ENCODE peak calls at places on chromosome 17, in ten cellular contexts. J, T, Y, R, Q, O, S, K, W and N are unnamed samples. For H3K4me1, the result is how much of the 10 kb centered on the place peaks cover.

GRCh38 chr17:21532763-21533385 is 156.7 kb downstream of the KCNJ12 start:
- DNase-seq in J (no peak), T (no peak), Y (no peak), R (no peak), Q (no peak), O (no peak), S (no peak), K (no peak), W (no peak), N (no peak)

GRCh38 chr17:75499313-75500022 is 15.9 kb downstream of the CASKIN2 start:
- DNase-seq in J (peak), T (peak), Y (no peak), R (peak), Q (no peak), O (no peak), S (no peak), K (no peak), W (no peak), N (no peak)

GRCh38 chr17:32907583-32907982 is 20.4 kb upstream of the TMEM98 start:
- DNase-seq in J (no peak), T (no peak), Y (no peak), R (no peak), Q (peak), O (no peak), S (peak), K (no peak), W (no peak), N (peak)

GRCh38 chr17:21218101-21218500 is 4.1 kb upstream of the TMEM11 start:
- DNase-seq in J (no peak), T (no peak), Y (no peak), R (no peak), Q (no peak), O (no peak), S (no peak), K (no peak), W (no peak), N (no peak)

GRCh38 chr17:30378191-30378796 is 433 bp upstream of the CPD start:
- DNase-seq in J (peak), T (no peak), Y (peak), R (peak), Q (peak), O (no peak), S (peak), K (no peak), W (peak), N (no peak)

GRCh38 chr17:19867654-19868395 is at the start of gene ULK2:
- DNase-seq in J (peak), T (peak), Y (peak), R (peak), Q (peak), O (no peak), S (peak), K (no peak), W (peak), N (peak)

GRCh38 chr17:38681096-38681495 is 6.3 kb upstream of the EPOP start:
- DNase-seq in J (no peak), T (no peak), Y (no peak), R (no peak), Q (no peak), O (no peak), S (no peak), K (no peak), W (no peak), N (no peak)

GRCh38 chr17:43135454-43135819 is 10.3 kb upstream of the BRCA1 start:
- DNase-seq in J (no peak), T (no peak), Y (no peak), R (no peak), Q (no peak), O (no peak), S (no peak), K (no peak), W (no peak), N (no peak)

GRCh38 chr17:10368561-10368960 is 4.2 kb downstream of the MYH13 start:
- DNase-seq in J (no peak), T (no peak), Y (no peak), R (no peak), Q (no peak), O (no peak), S (no peak), K (no peak), W (no peak), N (no peak)

GRCh38 chr17:67421869-67422273 is 44.8 kb downstream of the PITPNC1 start:
- DNase-seq in J (no peak), T (no peak), Y (peak), R (no peak), Q (no peak), O (peak), S (peak), K (no peak), W (no peak), N (peak)

GRCh38 chr17:37405955-37406634 is 541 bp downstream of the ACACA start:
- DNase-seq in J (no peak), T (no peak), Y (no peak), R (no peak), Q (no peak), O (no peak), S (no peak), K (no peak), W (no peak), N (no peak)

GRCh38 chr17:79031996-79032875 is 8.3 kb downstream of the C1QTNF1 start:
- DNase-seq in J (peak), T (peak), Y (no peak), R (peak), Q (no peak), O (no peak), S (no peak), K (no peak), W (peak), N (peak)

GRCh38 chr17:17701112-17701511 is 19.9 kb downstream of the RAI1 start:
- DNase-seq in J (no peak), T (no peak), Y (no peak), R (no peak), Q (no peak), O (no peak), S (no peak), K (no peak), W (no peak), N (no peak)

GRCh38 chr17:31437720-31438400 is 46.4 kb downstream of the RAB11FIP4 start:
- DNase-seq in J (no peak), T (no peak), Y (no peak), R (no peak), Q (no peak), O (no peak), S (no peak), K (no peak), W (no peak), N (no peak)

GRCh38 chr17:17666111-17666714 is 15.0 kb upstream of the RAI1 start:
- DNase-seq in J (no peak), T (no peak), Y (peak), R (no peak), Q (no peak), O (no peak), S (no peak), K (no peak), W (peak), N (no peak)

GRCh38 chr17:33469911-33470310 is 176.8 kb upstream of the ASIC2 start:
- DNase-seq in J (peak), T (no peak), Y (peak), R (no peak), Q (no peak), O (no peak), S (no peak), K (no peak), W (no peak), N (peak)

GRCh38 chr17:46020023-46020735 is 21.1 kb downstream of the STH start:
- DNase-seq in J (no peak), T (no peak), Y (no peak), R (peak), Q (no peak), O (peak), S (no peak), K (no peak), W (no peak), N (peak)

GRCh38 chr17:49887086-49887743 is 39.3 kb upstream of the TAC4 start:
- DNase-seq in J (no peak), T (no peak), Y (no peak), R (no peak), Q (no peak), O (no peak), S (peak), K (no peak), W (peak), N (no peak)
- TF ChIP-seq POLR2A in J (no peak), T (no peak), Y (no peak), R (no peak), Q (no peak), O (no peak), S (peak), K (no peak), W (no peak), N (no peak)

DNA sequence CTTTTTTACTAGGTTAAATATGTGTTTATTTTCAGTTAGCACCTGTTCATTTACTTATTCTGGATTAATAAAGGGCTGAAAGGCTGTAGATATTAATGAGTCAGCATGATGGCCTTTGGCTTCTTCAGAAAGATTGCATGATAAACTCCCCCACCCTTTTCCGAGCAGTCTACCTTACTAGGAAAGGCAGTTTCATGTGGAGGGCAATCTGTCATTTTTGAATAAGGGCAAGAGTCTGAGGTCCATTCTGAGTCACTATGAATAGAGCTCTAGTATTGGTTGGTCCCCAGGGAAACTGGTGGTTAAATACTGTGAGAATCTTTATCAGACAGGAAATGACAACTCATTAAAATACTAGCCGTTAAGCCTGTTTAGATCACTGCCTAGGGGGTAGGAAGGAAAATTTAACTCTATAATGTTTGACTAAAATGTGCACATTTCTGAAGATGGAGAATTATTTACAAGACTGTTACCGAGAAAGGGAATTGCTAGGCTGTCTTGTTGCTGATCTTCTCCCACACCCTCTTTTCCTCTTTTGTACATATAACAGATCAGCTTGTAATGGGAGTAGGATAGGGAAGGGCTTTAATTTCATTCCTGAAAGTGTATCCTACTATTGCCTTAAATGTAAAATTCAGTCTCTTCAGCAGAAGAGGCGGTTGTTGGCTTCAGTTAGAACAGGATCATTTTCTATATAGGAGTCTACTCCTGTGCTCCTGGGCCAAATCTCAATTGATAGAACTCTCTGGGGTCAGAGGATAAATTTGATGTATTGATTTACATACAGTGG is 63.3 kb downstream of the TUBD1 start:
- DNase-seq in J (no peak), T (no peak), Y (peak), R (no peak), Q (no peak), O (peak), S (no peak), K (no peak), W (no peak), N (peak)
- H3K4me1 ChIP-seq in J (under half), T (under half), Y (under half), R (half or more), Q (under half), O (half or more), S (half or more), K (under half), W (half or more), N (under half)

GRCh38 chr17:8249621-8250020 is 532 bp downstream of the PFAS start:
- DNase-seq in J (no peak), T (no peak), Y (no peak), R (no peak), Q (no peak), O (no peak), S (no peak), K (no peak), W (no peak), N (no peak)

GRCh38 chr17:8253801-8254200 is 4.7 kb downstream of the PFAS start:
- DNase-seq in J (no peak), T (peak), Y (no peak), R (no peak), Q (peak), O (no peak), S (peak), K (no peak), W (no peak), N (peak)

GRCh38 chr17:8244768-8245167 is 3.1 kb downstream of the CTC1 start:
- DNase-seq in J (no peak), T (no peak), Y (no peak), R (no peak), Q (no peak), O (no peak), S (no peak), K (no peak), W (no peak), N (no peak)

GRCh38 chr17:8250101-8250500 is 1.0 kb downstream of the PFAS start:
- DNase-seq in J (no peak), T (no peak), Y (no peak), R (no peak), Q (no peak), O (no peak), S (no peak), K (no peak), W (no peak), N (no peak)

GRCh38 chr17:8248751-8249607 is at the start of gene PFAS:
- DNase-seq in J (peak), T (peak), Y (peak), R (peak), Q (peak), O (peak), S (peak), K (peak), W (peak), N (peak)
- TF ChIP-seq CTCF in J (no peak), T (no peak), Y (no peak), R (peak), Q (no peak), O (no peak), S (no peak), K (no peak), W (no peak), N (no peak)

GRCh38 chr17:1491406-1492248 is 859 bp downstream of the MYO1C start:
- DNase-seq in J (peak), T (peak), Y (no peak), R (peak), Q (peak), O (no peak), S (peak), K (no peak), W (peak), N (peak)
- TF ChIP-seq POLR2A in J (peak), T (no peak), Y (no peak), R (no peak), Q (no peak), O (peak), S (no peak), K (no peak), W (no peak), N (no peak)

GRCh38 chr17:44220211-44221071 is 966 bp upstream of the UBTF start:
- DNase-seq in J (no peak), T (peak), Y (peak), R (peak), Q (peak), O (no peak), S (peak), K (no peak), W (peak), N (peak)
- H3K4me1 ChIP-seq in J (under half), T (under half), Y (under half), R (half or more), Q (under half), O (under half), S (under half), K (under half), W (half or more), N (under half)

DNA sequence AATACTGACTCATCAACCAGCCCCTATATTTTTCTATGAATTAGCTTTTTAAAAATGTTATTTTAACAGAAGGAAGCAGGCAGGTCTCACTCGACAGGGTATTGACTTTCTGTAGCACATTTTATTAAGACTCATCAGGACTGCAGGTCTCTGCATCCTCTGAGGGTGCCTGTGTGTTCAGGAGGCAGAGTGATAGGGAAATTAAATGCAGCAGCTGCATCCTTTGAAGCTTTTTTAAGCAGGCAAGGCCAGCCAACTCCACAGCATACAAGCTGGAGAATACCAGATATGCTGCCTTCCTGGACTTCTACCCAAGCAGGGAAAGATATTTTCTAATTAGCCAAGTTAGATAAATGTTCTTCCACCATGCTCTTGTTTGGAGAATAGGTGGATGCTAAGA is 124.9 kb downstream of the WSCD1 start:
- DNase-seq in J (no peak), T (no peak), Y (no peak), R (peak), Q (no peak), O (no peak), S (no peak), K (no peak), W (no peak), N (no peak)
- TF ChIP-seq CTCF in J (no peak), T (no peak), Y (no peak), R (no peak), Q (no peak), O (no peak), S (no peak), K (no peak), W (no peak), N (no peak)

GRCh38 chr17:68600881-68601564 is at the start of gene FAM20A:
- DNase-seq in J (peak), T (peak), Y (no peak), R (peak), Q (peak), O (no peak), S (peak), K (no peak), W (peak), N (peak)
- TF ChIP-seq POLR2A in J (peak), T (no peak), Y (no peak), R (no peak), Q (no peak), O (no peak), S (no peak), K (no peak), W (no peak), N (no peak)